ENCODE peak calls at places on chromosomes 3 and 15, in nine cellular contexts. One of them, this sample, is unnamed.

GRCh38 chr3:13951184-13951583 is 71.3 kb upstream of the WNT7A start:
- DNase-seq in hepatic stellate cell: no peak
- DNase-seq in activated naive CD8-positive, alpha-beta T cell treated with anti-CD3 and anti-CD28 coated beads, Interleukin-2, amount 50 U/mL, for 24 hours: no peak
- DNase-seq in LHCN-M2: no peak
- DNase-seq in RWPE1: no peak
- DNase-seq in effector memory CD8-positive, alpha-beta T cell: no peak
- DNase-seq in stimulated activated CD8-positive, alpha-beta memory T cell treated with anti-CD3 and anti-CD28 coated beads, Interleukin-2, amount 100 ng/mL, for 48 hours: no peak
- DNase-seq in renal cortical epithelial cell: no peak
- DNase-seq in tibial artery: no peak
- DNase-seq in this sample: no peak

GRCh38 chr3:90026406-90026805 is 919.0 kb downstream of the EPHA3 start:
- DNase-seq in activated naive CD8-positive, alpha-beta T cell treated with anti-CD3 and anti-CD28 coated beads, Interleukin-2, amount 50 U/mL, for 24 hours: no peak
- DNase-seq in LHCN-M2: no peak
- DNase-seq in renal cortical epithelial cell: no peak
- DNase-seq in RWPE1: no peak
- DNase-seq in effector memory CD8-positive, alpha-beta T cell: no peak
- DNase-seq in tibial artery: no peak
- DNase-seq in stimulated activated CD8-positive, alpha-beta memory T cell treated with anti-CD3 and anti-CD28 coated beads, Interleukin-2, amount 100 ng/mL, for 48 hours: no peak
- DNase-seq in hepatic stellate cell: no peak
- DNase-seq in this sample: no peak

GRCh38 chr3:126002189-126002588 is 33.2 kb downstream of the ROPN1B start:
- DNase-seq in RWPE1: no peak
- DNase-seq in activated naive CD8-positive, alpha-beta T cell treated with anti-CD3 and anti-CD28 coated beads, Interleukin-2, amount 50 U/mL, for 24 hours: no peak
- DNase-seq in LHCN-M2: no peak
- DNase-seq in renal cortical epithelial cell: no peak
- DNase-seq in tibial artery: no peak
- DNase-seq in hepatic stellate cell: no peak
- DNase-seq in effector memory CD8-positive, alpha-beta T cell: no peak
- DNase-seq in stimulated activated CD8-positive, alpha-beta memory T cell treated with anti-CD3 and anti-CD28 coated beads, Interleukin-2, amount 100 ng/mL, for 48 hours: no peak
- DNase-seq in this sample: no peak

GRCh38 chr3:42230860-42231259 is 35.1 kb downstream of the CCK start:
- DNase-seq in LHCN-M2: no peak
- DNase-seq in effector memory CD8-positive, alpha-beta T cell: no peak
- DNase-seq in hepatic stellate cell: no peak
- DNase-seq in tibial artery: no peak
- DNase-seq in RWPE1: no peak
- DNase-seq in stimulated activated CD8-positive, alpha-beta memory T cell treated with anti-CD3 and anti-CD28 coated beads, Interleukin-2, amount 100 ng/mL, for 48 hours: no peak
- DNase-seq in renal cortical epithelial cell: no peak
- DNase-seq in activated naive CD8-positive, alpha-beta T cell treated with anti-CD3 and anti-CD28 coated beads, Interleukin-2, amount 50 U/mL, for 24 hours: no peak
- DNase-seq in this sample: no peak

GRCh38 chr3:71564361-71564760 is 19.2 kb downstream of the FOXP1 start:
- DNase-seq in stimulated activated CD8-positive, alpha-beta memory T cell treated with anti-CD3 and anti-CD28 coated beads, Interleukin-2, amount 100 ng/mL, for 48 hours: no peak
- DNase-seq in effector memory CD8-positive, alpha-beta T cell: no peak
- DNase-seq in activated naive CD8-positive, alpha-beta T cell treated with anti-CD3 and anti-CD28 coated beads, Interleukin-2, amount 50 U/mL, for 24 hours: no peak
- DNase-seq in LHCN-M2: no peak
- DNase-seq in hepatic stellate cell: no peak
- DNase-seq in tibial artery: peak; percentile 36
- DNase-seq in RWPE1: no peak
- DNase-seq in renal cortical epithelial cell: peak; percentile 68
- DNase-seq in this sample: no peak

GRCh38 chr3:13528217-13528801 is 20.6 kb upstream of the FBLN2 start:
- DNase-seq in activated naive CD8-positive, alpha-beta T cell treated with anti-CD3 and anti-CD28 coated beads, Interleukin-2, amount 50 U/mL, for 24 hours: no peak
- DNase-seq in LHCN-M2: no peak
- DNase-seq in RWPE1: no peak
- DNase-seq in effector memory CD8-positive, alpha-beta T cell: no peak
- DNase-seq in renal cortical epithelial cell: no peak
- DNase-seq in hepatic stellate cell: peak; percentile 47
- DNase-seq in stimulated activated CD8-positive, alpha-beta memory T cell treated with anti-CD3 and anti-CD28 coated beads, Interleukin-2, amount 100 ng/mL, for 48 hours: no peak
- DNase-seq in tibial artery: no peak
- DNase-seq in this sample: no peak

GRCh38 chr3:183244219-183244618 is 8.8 kb upstream of the B3GNT5 start:
- DNase-seq in renal cortical epithelial cell: no peak
- DNase-seq in stimulated activated CD8-positive, alpha-beta memory T cell treated with anti-CD3 and anti-CD28 coated beads, Interleukin-2, amount 100 ng/mL, for 48 hours: no peak
- DNase-seq in tibial artery: peak; percentile 75
- DNase-seq in RWPE1: no peak
- DNase-seq in effector memory CD8-positive, alpha-beta T cell: no peak
- DNase-seq in activated naive CD8-positive, alpha-beta T cell treated with anti-CD3 and anti-CD28 coated beads, Interleukin-2, amount 50 U/mL, for 24 hours: no peak
- DNase-seq in LHCN-M2: peak; percentile 40
- DNase-seq in hepatic stellate cell: no peak
- DNase-seq in this sample: no peak

GRCh38 chr15:65264877-65265430 is 21.7 kb downstream of the PARP16 start:
- DNase-seq in tibial artery: no peak
- DNase-seq in effector memory CD8-positive, alpha-beta T cell: no peak
- DNase-seq in activated naive CD8-positive, alpha-beta T cell treated with anti-CD3 and anti-CD28 coated beads, Interleukin-2, amount 50 U/mL, for 24 hours: no peak
- DNase-seq in RWPE1: no peak
- DNase-seq in renal cortical epithelial cell: no peak
- DNase-seq in stimulated activated CD8-positive, alpha-beta memory T cell treated with anti-CD3 and anti-CD28 coated beads, Interleukin-2, amount 100 ng/mL, for 48 hours: no peak
- DNase-seq in hepatic stellate cell: peak; percentile 22
- DNase-seq in LHCN-M2: no peak
- DNase-seq in this sample: no peak

GRCh38 chr15:20361091-20361490 is 180.5 kb downstream of the GOLGA6L6 start:
- DNase-seq in RWPE1: no peak
- DNase-seq in effector memory CD8-positive, alpha-beta T cell: no peak
- DNase-seq in activated naive CD8-positive, alpha-beta T cell treated with anti-CD3 and anti-CD28 coated beads, Interleukin-2, amount 50 U/mL, for 24 hours: no peak
- DNase-seq in LHCN-M2: no peak
- DNase-seq in stimulated activated CD8-positive, alpha-beta memory T cell treated with anti-CD3 and anti-CD28 coated beads, Interleukin-2, amount 100 ng/mL, for 48 hours: no peak
- DNase-seq in renal cortical epithelial cell: no peak
- DNase-seq in hepatic stellate cell: no peak
- DNase-seq in tibial artery: no peak
- DNase-seq in this sample: no peak

GRCh38 chr15:58958811-58959210 is 25.3 kb upstream of the SLTM start:
- DNase-seq in effector memory CD8-positive, alpha-beta T cell: no peak
- DNase-seq in stimulated activated CD8-positive, alpha-beta memory T cell treated with anti-CD3 and anti-CD28 coated beads, Interleukin-2, amount 100 ng/mL, for 48 hours: no peak
- DNase-seq in RWPE1: no peak
- DNase-seq in hepatic stellate cell: no peak
- DNase-seq in tibial artery: no peak
- DNase-seq in activated naive CD8-positive, alpha-beta T cell treated with anti-CD3 and anti-CD28 coated beads, Interleukin-2, amount 50 U/mL, for 24 hours: no peak
- DNase-seq in renal cortical epithelial cell: no peak
- DNase-seq in LHCN-M2: no peak
- DNase-seq in this sample: no peak